ENCODE peak calls at places on chromosomes 5 and 9, in nine cellular contexts. V is foreskin fibroblast; S is neural progenitor cell; H is amniotic epithelial cell; C is GM19239; U is astrocyte; Z is SW480; L is dorsolateral prefrontal cortex; X is effector memory CD4-positive, alpha-beta T cell. P is an unnamed sample.
A peak's percentile ranks its signal among the peaks of the same experiment; 100 is the strongest.

GRCh38 chr5:134162592-134162991 is 14.2 kb downstream of the SKP1 start:
- DNase-seq in V (no peak), S (no peak), H (no peak), C (no peak), U (no peak), Z (no peak), L (no peak), X (no peak), P (no peak)

GRCh38 chr5:126527892-126528291 is 67.1 kb downstream of the ALDH7A1 start:
- DNase-seq in V (peak; percentile 47), S (no peak), H (peak; percentile 82), C (no peak), U (peak; percentile 39), Z (no peak), L (no peak), X (no peak), P (no peak)

GRCh38 chr9:33263936-33264472 is 504 bp downstream of the BAG1 start:
- DNase-seq in V (peak; percentile 51), S (no peak), H (no peak), C (no peak), U (no peak), Z (peak; percentile 13), L (peak; percentile 59), X (peak; percentile 24), P (no peak)

GRCh38 chr5:109146611-109147010 is 263.2 kb downstream of the PJA2 start:
- DNase-seq in V (no peak), S (no peak), H (no peak), C (no peak), U (no peak), Z (no peak), L (no peak), X (no peak), P (no peak)

GRCh38 chr9:18834740-18835361 is 198.2 kb downstream of the SAXO1 start:
- DNase-seq in V (no peak), S (no peak), H (no peak), C (no peak), U (no peak), Z (no peak), L (no peak), X (no peak), P (no peak)

GRCh38 chr9:91302831-91303230 is 58.9 kb downstream of the AUH start:
- DNase-seq in V (peak; percentile 87), S (no peak), H (peak; percentile 81), C (no peak), U (peak; percentile 88), Z (no peak), L (no peak), X (no peak), P (no peak)

GRCh38 chr9:70477907-70478480 is 63.5 kb upstream of the KLF9 start:
- DNase-seq in V (no peak), S (no peak), H (peak; percentile 47), C (no peak), U (no peak), Z (no peak), L (no peak), X (no peak), P (no peak)

GRCh38 chr9:81389569-81389993 is 299.8 kb downstream of the TLE1 start:
- DNase-seq in V (peak; percentile 97), S (no peak), H (peak; percentile 97), C (no peak), U (peak; percentile 100), Z (peak; percentile 52), L (no peak), X (no peak), P (no peak)

GRCh38 chr9:119961774-119962408 is 592.7 kb upstream of the BRINP1 start:
- DNase-seq in V (peak; percentile 33), S (peak; percentile 78), H (peak; percentile 35), C (peak; percentile 6), U (no peak), Z (peak; percentile 39), L (no peak), X (no peak), P (peak; percentile 80)

GRCh38 chr9:96599298-96599697 is 20.3 kb downstream of the CDC14B start:
- DNase-seq in V (peak; percentile 69), S (no peak), H (peak; percentile 84), C (no peak), U (no peak), Z (no peak), L (no peak), X (no peak), P (no peak)

GRCh38 chr5:6705959-6706358 is 7.3 kb upstream of the TENT4A start:
- DNase-seq in V (no peak), S (no peak), H (no peak), C (no peak), U (no peak), Z (no peak), L (no peak), X (no peak), P (no peak)

GRCh38 chr9:37374892-37375291 is 47.6 kb upstream of the GRHPR start:
- DNase-seq in V (no peak), S (no peak), H (no peak), C (peak; percentile 36), U (no peak), Z (no peak), L (no peak), X (no peak), P (no peak)

GRCh38 chr9:134730761-134731496 is 89.3 kb downstream of the COL5A1 start:
- DNase-seq in V (no peak), S (no peak), H (no peak), C (no peak), U (no peak), Z (no peak), L (no peak), X (no peak), P (no peak)

GRCh38 chr9:135363556-135363955 is 116.0 kb upstream of the PPP1R26 start:
- DNase-seq in V (no peak), S (no peak), H (no peak), C (no peak), U (no peak), Z (no peak), L (no peak), X (no peak), P (no peak)

GRCh38 chr5:150624334-150625163 is 15.9 kb upstream of the SYNPO start:
- DNase-seq in V (peak; percentile 49), S (peak; percentile 76), H (no peak), C (peak; percentile 75), U (no peak), Z (peak; percentile 39), L (no peak), X (no peak), P (peak; percentile 43)

GRCh38 chr9:673264-673965 is 168.1 kb upstream of the DMRT1 start:
- DNase-seq in V (peak; percentile 31), S (no peak), H (no peak), C (no peak), U (no peak), Z (no peak), L (no peak), X (no peak), P (no peak)

GRCh38 chr5:3657364-3658003 is 61.9 kb downstream of the IRX1 start:
- DNase-seq in V (no peak), S (no peak), H (no peak), C (no peak), U (no peak), Z (no peak), L (no peak), X (no peak), P (no peak)

GRCh38 chr5:148846930-148847329 is 20.5 kb downstream of the ADRB2 start:
- DNase-seq in V (peak; percentile 63), S (no peak), H (peak; percentile 2), C (no peak), U (peak; percentile 19), Z (no peak), L (no peak), X (no peak), P (no peak)

GRCh38 chr5:61333351-61334223 is 1.5 kb downstream of the ZSWIM6 start:
- DNase-seq in V (peak; percentile 54), S (peak; percentile 68), H (no peak), C (peak; percentile 32), U (no peak), Z (peak; percentile 27), L (no peak), X (no peak), P (peak; percentile 32)

GRCh38 chr5:95697781-95698681 is 15.2 kb upstream of the SPATA9 start:
- DNase-seq in V (no peak), S (no peak), H (no peak), C (no peak), U (no peak), Z (no peak), L (no peak), X (no peak), P (no peak)

GRCh38 chr9:757246-757881 is 84.1 kb upstream of the DMRT1 start:
- DNase-seq in V (peak; percentile 79), S (peak; percentile 68), H (peak; percentile 65), C (no peak), U (peak; percentile 41), Z (peak; percentile 62), L (no peak), X (no peak), P (peak; percentile 31)

GRCh38 chr5:1948111-1948510 is 65.4 kb upstream of the IRX4 start:
- DNase-seq in V (no peak), S (no peak), H (no peak), C (no peak), U (no peak), Z (no peak), L (no peak), X (no peak), P (peak; percentile 42)

GRCh38 chr5:373710-374602 is 52.4 kb downstream of the AHRR start:
- DNase-seq in V (peak; percentile 94), S (peak; percentile 64), H (peak; percentile 41), C (peak; percentile 85), U (peak; percentile 46), Z (peak; percentile 70), L (no peak), X (peak; percentile 18), P (peak; percentile 39)

GRCh38 chr9:108142504-108143201 is 653.1 kb upstream of the KLF4 start:
- DNase-seq in V (peak; percentile 91), S (peak; percentile 91), H (peak; percentile 73), C (no peak), U (peak; percentile 71), Z (peak; percentile 6), L (peak; percentile 50), X (no peak), P (peak; percentile 7)

GRCh38 chr9:108167136-108167900 is 677.7 kb upstream of the KLF4 start:
- DNase-seq in V (peak; percentile 34), S (no peak), H (peak; percentile 48), C (no peak), U (no peak), Z (no peak), L (no peak), X (no peak), P (no peak)

GRCh38 chr9:1458503-1458902 is 408.3 kb downstream of the DMRT2 start:
- DNase-seq in V (peak; percentile 74), S (no peak), H (peak; percentile 15), C (no peak), U (peak; percentile 38), Z (peak; percentile 88), L (no peak), X (no peak), P (no peak)

GRCh38 chr9:36392489-36392888 is 7.6 kb downstream of the RNF38 start:
- DNase-seq in V (no peak), S (no peak), H (peak; percentile 25), C (no peak), U (no peak), Z (no peak), L (no peak), X (no peak), P (no peak)

GRCh38 chr5:53262348-53262970 is 152.9 kb upstream of the MOCS2 start:
- DNase-seq in V (peak; percentile 87), S (peak; percentile 46), H (peak; percentile 51), C (no peak), U (no peak), Z (no peak), L (no peak), X (no peak), P (peak; percentile 45)

GRCh38 chr9:26657958-26658357 is 234.6 kb downstream of the CAAP1 start:
- DNase-seq in V (no peak), S (no peak), H (no peak), C (no peak), U (no peak), Z (no peak), L (no peak), X (no peak), P (no peak)

GRCh38 chr9:79131876-79132377 is 439.8 kb upstream of the TLE4 start:
- DNase-seq in V (no peak), S (peak; percentile 10), H (no peak), C (no peak), U (no peak), Z (no peak), L (no peak), X (no peak), P (no peak)

GRCh38 chr9:2838984-2839367 is 4.9 kb downstream of the PUM3 start:
- DNase-seq in V (no peak), S (no peak), H (no peak), C (no peak), U (no peak), Z (no peak), L (no peak), X (no peak), P (no peak)

P was measured in endothelial cell.